ENCODE peak calls at places on chromosomes 5 and 9, in five cellular contexts. I, D, O, W and K are unnamed samples.
A peak's percentile ranks its signal among the peaks of the same experiment; 100 is the strongest.

GRCh38 chr9:108142504-108143201 is 653.1 kb upstream of the KLF4 start:
- DNase-seq in W (peak; percentile 98), D (peak; percentile 45), O (peak; percentile 26), I (peak; percentile 89), K (peak; percentile 47)

GRCh38 chr5:93330506-93330905 is 250.5 kb downstream of the NR2F1-AS1 start:
- DNase-seq in D (no peak), O (no peak), I (no peak), W (peak; percentile 4), K (no peak)

GRCh38 chr5:134524219-134524825 is 1.1 kb upstream of the JADE2 start:
- DNase-seq in W (peak; percentile 75), D (peak; percentile 87), I (peak; percentile 52), O (peak; percentile 91), K (peak; percentile 76)

GRCh38 chr5:51159164-51159563 is 224.1 kb upstream of the ISL1 start:
- DNase-seq in I (no peak), W (no peak), D (peak; percentile 48), O (no peak), K (no peak)

GRCh38 chr5:21654-22233 is 70.2 kb upstream of the PLEKHG4B start:
- DNase-seq in D (no peak), W (peak; percentile 31), I (no peak), O (no peak), K (no peak)

GRCh38 chr9:127154390-127155191 is 32.2 kb upstream of the ANGPTL2 start:
- DNase-seq in D (peak; percentile 33), I (peak; percentile 88), W (peak; percentile 73), O (no peak), K (peak; percentile 59)

GRCh38 chr5:92222449-92222848 is 839.3 kb upstream of the ARRDC3 start:
- DNase-seq in W (no peak), D (no peak), I (no peak), O (no peak), K (no peak)

GRCh38 chr9:116697341-116697740 is 10.2 kb downstream of the TRIM32 start:
- DNase-seq in I (no peak), W (peak; percentile 71), D (no peak), O (no peak), K (no peak)

GRCh38 chr9:89933578-89933977 is 328.8 kb downstream of the GADD45G start:
- DNase-seq in O (no peak), I (no peak), W (no peak), D (no peak), K (no peak)

GRCh38 chr9:72818377-72818776 is 134.5 kb downstream of the ALDH1A1 start:
- DNase-seq in I (no peak), D (no peak), O (no peak), W (no peak), K (no peak)

GRCh38 chr5:103587185-103587748 is 24.7 kb upstream of the NUDT12 start:
- DNase-seq in D (no peak), I (peak; percentile 67), O (no peak), W (peak; percentile 20), K (no peak)

GRCh38 chr5:80741015-80741414 is 86.2 kb upstream of the DHFR start:
- DNase-seq in W (no peak), D (no peak), O (no peak), I (no peak), K (peak; percentile 12)

GRCh38 chr5:62590396-62590795 is 11.8 kb downstream of the LRRC70 start:
- DNase-seq in D (no peak), O (no peak), W (no peak), I (no peak), K (no peak)

GRCh38 chr9:38389313-38389712 is 3.2 kb upstream of the ALDH1B1 start:
- DNase-seq in O (no peak), D (no peak), W (peak; percentile 45), I (no peak), K (no peak)

GRCh38 chr5:13359326-13359725 is 585.2 kb downstream of the DNAH5 start:
- DNase-seq in I (peak; percentile 1), D (no peak), W (peak; percentile 53), O (no peak), K (no peak)

GRCh38 chr9:112028242-112029221 is 131.9 kb downstream of the UGCG start:
- DNase-seq in D (no peak), W (no peak), I (no peak), O (no peak), K (peak; percentile 97)

GRCh38 chr5:122498163-122498562 is 186.1 kb downstream of the SNCAIP start:
- DNase-seq in W (peak; percentile 42), O (no peak), I (no peak), D (no peak), K (no peak)

GRCh38 chr5:102865510-102866314 is 110.6 kb downstream of the PAM start:
- DNase-seq in I (peak; percentile 80), W (peak; percentile 83), D (peak; percentile 78), O (peak; percentile 59), K (peak; percentile 60)

DNA sequence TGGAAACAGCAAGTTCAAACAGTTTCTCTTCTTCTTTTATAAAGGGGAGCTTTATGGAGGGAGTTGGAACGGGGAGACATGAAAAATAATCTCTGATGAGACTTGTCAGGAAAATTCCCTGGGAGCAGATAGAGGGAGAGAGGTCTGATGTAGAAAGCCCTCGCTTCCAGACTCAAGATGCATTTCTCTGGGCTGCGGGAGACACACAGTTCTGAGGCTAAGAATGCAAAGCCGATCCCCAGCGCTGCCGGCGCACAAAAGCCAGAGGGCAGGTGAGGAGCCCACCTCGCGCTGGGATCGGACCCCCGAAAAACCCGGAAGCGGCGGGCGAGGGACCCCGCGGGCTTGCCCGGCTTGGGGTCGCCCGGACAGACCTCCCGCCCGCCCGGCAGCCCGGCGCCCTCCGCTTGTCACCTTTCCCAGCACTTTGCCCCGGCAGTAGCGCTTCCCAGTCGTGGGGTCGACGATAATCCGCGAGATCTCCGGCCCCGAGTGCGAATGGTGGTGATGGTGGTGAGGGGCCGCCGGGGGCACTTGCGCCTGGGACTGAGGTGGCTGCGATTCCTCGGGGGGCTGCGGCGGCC is 518 bp downstream of the PLK2 start:
- DNase-seq in O (no peak), W (peak; percentile 50), I (peak; percentile 46), D (peak; percentile 66), K (peak; percentile 3)
- TF ChIP-seq CTCF in O (no peak), W (no peak), I (no peak), D (no peak), K (no peak)

GRCh38 chr5:138354926-138355378 is 2.5 kb downstream of the KDM3B start:
- DNase-seq in W (peak; percentile 85), O (no peak), D (no peak), I (peak; percentile 79), K (peak; percentile 81)
- H3K4me3 ChIP-seq in W (peak overlapping the region; percentile 89), O (no peak overlapping the region), D (peak overlapping the region; percentile 58), I (peak overlapping the region; percentile 3), K (peak overlapping the region; percentile 64)

DNA sequence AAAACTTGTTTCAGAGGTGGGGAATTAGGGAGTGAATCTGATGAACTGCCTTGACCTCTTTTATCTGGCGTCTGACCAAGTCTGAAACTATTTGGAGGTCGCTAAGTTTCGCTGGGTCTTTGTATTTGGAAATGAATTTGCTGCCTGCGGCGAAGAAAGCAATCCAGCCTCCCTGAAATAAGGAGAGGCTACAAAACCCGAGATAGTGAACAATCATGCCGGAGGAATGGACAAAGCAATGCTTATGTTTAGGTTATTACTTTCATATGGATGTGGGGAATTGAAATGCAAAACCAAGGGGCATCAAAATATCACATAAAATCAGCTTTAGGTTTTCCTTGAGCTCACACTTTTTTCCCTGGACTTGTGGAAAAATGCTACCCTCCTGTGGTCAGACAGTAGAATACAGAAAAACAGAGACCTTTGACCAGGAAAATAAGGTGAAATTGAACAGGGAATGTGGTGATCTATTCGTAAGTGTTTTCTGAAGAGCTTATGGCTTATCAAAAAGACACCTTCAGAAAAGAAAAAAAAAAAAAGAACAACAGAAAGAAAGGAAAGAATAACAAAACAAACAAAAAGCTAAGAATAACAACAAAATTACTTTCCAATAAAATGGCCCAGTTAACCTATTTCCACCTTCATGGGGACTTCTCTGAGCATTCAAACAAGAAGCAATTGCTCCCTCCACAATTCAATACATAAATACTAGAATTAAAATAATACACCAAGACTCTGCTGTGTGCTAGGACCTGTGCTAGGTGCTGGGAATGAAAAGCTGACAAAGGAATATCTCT is 68.6 kb upstream of the DPYSL3 start:
- DNase-seq in O (no peak), D (no peak), I (peak; percentile 60), W (peak; percentile 60), K (peak; percentile 18)
- TF ChIP-seq CTCF in O (peak; percentile 82), D (no peak), I (peak; percentile 47), W (peak; percentile 82), K (peak; percentile 24)

GRCh38 chr9:70043689-70044449 is at the start of gene MAMDC2:
- DNase-seq in I (peak; percentile 36), D (peak; percentile 84), W (peak; percentile 23), O (peak; percentile 44), K (no peak)

GRCh38 chr9:70043285-70043684 is 363 bp upstream of the MAMDC2 start:
- DNase-seq in O (no peak), I (no peak), W (no peak), D (no peak), K (no peak)

GRCh38 chr9:70045452-70045851 is 1.8 kb downstream of the MAMDC2 start:
- DNase-seq in W (no peak), D (no peak), O (no peak), I (no peak), K (no peak)

GRCh38 chr9:70046274-70047070 is 2.8 kb downstream of the MAMDC2 start:
- DNase-seq in I (peak; percentile 31), D (peak; percentile 44), W (no peak), O (no peak), K (no peak)

DNA sequence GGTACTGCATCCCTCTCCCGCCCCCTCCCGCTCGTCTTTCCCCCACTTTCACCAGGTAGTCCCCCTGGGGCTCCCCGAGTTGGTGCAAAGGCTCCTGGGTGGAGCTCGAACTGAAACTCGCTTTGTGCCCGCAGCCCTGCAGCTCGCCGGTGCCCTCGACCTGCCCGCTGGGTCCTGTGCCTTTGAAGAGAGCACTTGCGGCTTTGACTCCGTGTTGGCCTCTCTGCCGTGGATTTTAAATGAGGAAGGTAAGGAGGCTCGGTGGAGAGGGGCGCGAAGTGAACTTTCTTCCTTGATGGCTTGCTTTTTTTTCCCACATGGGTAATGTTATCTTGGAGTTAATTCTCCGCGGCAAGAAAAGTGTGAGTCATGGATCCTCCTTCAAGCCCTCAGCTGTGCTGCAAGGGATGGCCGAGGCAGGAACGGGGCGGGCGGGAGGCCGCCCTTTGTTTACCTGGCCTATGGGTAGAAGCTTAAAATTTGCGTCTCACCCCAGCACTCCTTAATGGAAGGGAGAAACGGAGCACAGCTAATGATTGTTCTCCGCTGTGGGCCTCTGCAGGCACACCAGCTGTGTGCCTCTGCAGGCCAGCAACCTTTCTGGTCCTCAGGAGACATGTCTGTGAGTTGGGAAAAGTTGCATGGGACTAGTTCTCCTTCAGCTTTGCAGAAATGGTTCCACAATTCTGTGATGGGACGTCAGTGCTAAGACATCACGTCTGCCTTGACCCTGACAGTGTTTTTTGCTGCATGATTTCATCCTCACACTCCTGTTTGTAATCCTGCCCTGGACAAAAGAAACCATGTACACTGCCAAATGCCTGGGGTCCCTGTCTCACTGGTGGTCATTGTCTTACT is 1.0 kb downstream of the MAMDC2 start:
- DNase-seq in I (peak; percentile 57), O (peak; percentile 35), W (peak; percentile 18), D (peak; percentile 66), K (no peak)
- H3K4me3 ChIP-seq in I (peak overlapping the region; percentile 54), O (peak overlapping the region; percentile 21), W (peak overlapping the region; percentile 60), D (peak overlapping the region; percentile 54), K (no peak overlapping the region)